ENCODE peak calls at places on chromosomes 5 and 9, in six cellular contexts. One of them, this sample, is unnamed.

GRCh38 chr9:108125541-108125940 is 636.0 kb upstream of the KLF4 start:
- DNase-seq in GM12878: no peak
- DNase-seq in HepG2: no peak
- DNase-seq in H1: no peak
- DNase-seq in K562: peak
- DNase-seq in SK-N-SH: peak
- DNase-seq in this sample: peak

GRCh38 chr5:150174285-150174684 is 7.7 kb downstream of the CDX1 start:
- DNase-seq in GM12878: no peak
- DNase-seq in HepG2: no peak
- DNase-seq in H1: no peak
- DNase-seq in K562: no peak
- DNase-seq in SK-N-SH: no peak
- DNase-seq in this sample: no peak

GRCh38 chr5:32153723-32154122 is 20.4 kb downstream of the GOLPH3 start:
- DNase-seq in GM12878: no peak
- DNase-seq in HepG2: no peak
- DNase-seq in H1: no peak
- DNase-seq in K562: no peak
- DNase-seq in SK-N-SH: no peak
- DNase-seq in this sample: no peak

GRCh38 chr9:97474373-97474925 is 27.0 kb upstream of the TMOD1 start:
- DNase-seq in GM12878: no peak
- DNase-seq in HepG2: no peak
- DNase-seq in H1: no peak
- DNase-seq in K562: no peak
- DNase-seq in SK-N-SH: no peak
- DNase-seq in this sample: no peak

GRCh38 chr5:54570923-54571322 is 53.4 kb downstream of the SNX18 start:
- DNase-seq in GM12878: no peak
- DNase-seq in HepG2: no peak
- DNase-seq in H1: no peak
- DNase-seq in K562: no peak
- DNase-seq in SK-N-SH: no peak
- DNase-seq in this sample: no peak

GRCh38 chr5:115810776-115811175 is 5.7 kb downstream of the CDO1 start:
- DNase-seq in GM12878: no peak
- DNase-seq in HepG2: no peak
- DNase-seq in H1: no peak
- DNase-seq in K562: no peak
- DNase-seq in SK-N-SH: no peak
- DNase-seq in this sample: no peak

GRCh38 chr5:134935711-134936602 is 31.0 kb downstream of the PCBD2 start:
- DNase-seq in GM12878: no peak
- DNase-seq in HepG2: no peak
- DNase-seq in H1: no peak
- DNase-seq in K562: no peak
- DNase-seq in SK-N-SH: no peak
- DNase-seq in this sample: no peak

GRCh38 chr5:75306746-75307145 is 30.3 kb upstream of the HMGCR start:
- DNase-seq in GM12878: no peak
- DNase-seq in HepG2: no peak
- DNase-seq in H1: no peak
- DNase-seq in K562: no peak
- DNase-seq in SK-N-SH: no peak
- DNase-seq in this sample: no peak

GRCh38 chr9:94672811-94673487 is 33.6 kb upstream of the FBP1 start:
- DNase-seq in GM12878: no peak
- DNase-seq in HepG2: no peak
- DNase-seq in H1: no peak
- DNase-seq in K562: no peak
- DNase-seq in SK-N-SH: no peak
- DNase-seq in this sample: no peak

GRCh38 chr9:97857603-97858392 is 4.8 kb downstream of the FOXE1 start:
- DNase-seq in GM12878: no peak
- DNase-seq in HepG2: no peak
- DNase-seq in H1: no peak
- DNase-seq in K562: no peak
- DNase-seq in SK-N-SH: no peak
- DNase-seq in this sample: no peak

GRCh38 chr5:57488308-57488955 is 5.8 kb upstream of the ACTBL2 start:
- DNase-seq in GM12878: no peak
- DNase-seq in HepG2: no peak
- DNase-seq in H1: no peak
- DNase-seq in K562: no peak
- DNase-seq in SK-N-SH: no peak
- DNase-seq in this sample: no peak

GRCh38 chr5:128579111-128579510 is 41.1 kb upstream of the FBN2 start:
- DNase-seq in GM12878: no peak
- DNase-seq in HepG2: no peak
- DNase-seq in H1: no peak
- DNase-seq in K562: no peak
- DNase-seq in SK-N-SH: no peak
- DNase-seq in this sample: no peak

GRCh38 chr9:90162819-90163218 is 479.8 kb downstream of the DIRAS2 start:
- DNase-seq in GM12878: no peak
- DNase-seq in HepG2: no peak
- DNase-seq in H1: no peak
- DNase-seq in K562: no peak
- DNase-seq in SK-N-SH: no peak
- DNase-seq in this sample: no peak

GRCh38 chr5:80761176-80761575 is 106.4 kb upstream of the DHFR start:
- DNase-seq in GM12878: no peak
- DNase-seq in HepG2: no peak
- DNase-seq in H1: no peak
- DNase-seq in K562: peak
- DNase-seq in SK-N-SH: no peak
- DNase-seq in this sample: no peak

GRCh38 chr9:77647659-77648457 is at the start of gene GNA14:
- DNase-seq in GM12878: no peak
- DNase-seq in HepG2: no peak
- DNase-seq in H1: no peak
- DNase-seq in K562: no peak
- DNase-seq in SK-N-SH: no peak
- DNase-seq in this sample: no peak

GRCh38 chr9:70495514-70495913 is 81.1 kb upstream of the KLF9 start:
- DNase-seq in GM12878: no peak
- DNase-seq in HepG2: no peak
- DNase-seq in H1: no peak
- DNase-seq in K562: peak
- DNase-seq in SK-N-SH: no peak
- DNase-seq in this sample: no peak

GRCh38 chr5:61752588-61752987 is 420.5 kb downstream of the ZSWIM6 start:
- DNase-seq in GM12878: no peak
- DNase-seq in HepG2: no peak
- DNase-seq in H1: no peak
- DNase-seq in K562: no peak
- DNase-seq in SK-N-SH: no peak
- DNase-seq in this sample: no peak

GRCh38 chr9:137241490-137242328 is 622 bp downstream of the TUBB4B start:
- DNase-seq in GM12878: no peak
- DNase-seq in HepG2: peak
- DNase-seq in H1: no peak
- DNase-seq in K562: peak
- DNase-seq in SK-N-SH: peak
- DNase-seq in this sample: no peak

GRCh38 chr9:942805-943580 is 33.5 kb upstream of the DMRT3 start:
- DNase-seq in GM12878: no peak
- DNase-seq in HepG2: no peak
- DNase-seq in H1: no peak
- DNase-seq in K562: no peak
- DNase-seq in SK-N-SH: no peak
- DNase-seq in this sample: no peak

GRCh38 chr9:134204041-134204440 is 39.7 kb upstream of the RNU6ATAC start:
- DNase-seq in GM12878: no peak
- DNase-seq in HepG2: no peak
- DNase-seq in H1: no peak
- DNase-seq in K562: no peak
- DNase-seq in SK-N-SH: no peak
- DNase-seq in this sample: no peak

GRCh38 chr9:134206317-134207300 is 42.2 kb upstream of the RNU6ATAC start:
- DNase-seq in GM12878: no peak
- DNase-seq in HepG2: no peak
- DNase-seq in H1: no peak
- DNase-seq in K562: no peak
- DNase-seq in SK-N-SH: peak
- DNase-seq in this sample: no peak

GRCh38 chr9:134203224-134203623 is 38.9 kb upstream of the RNU6ATAC start:
- DNase-seq in GM12878: no peak
- DNase-seq in HepG2: no peak
- DNase-seq in H1: no peak
- DNase-seq in K562: no peak
- DNase-seq in SK-N-SH: no peak
- DNase-seq in this sample: no peak

GRCh38 chr9:134204991-134205578 is 40.7 kb upstream of the RNU6ATAC start:
- DNase-seq in GM12878: no peak
- DNase-seq in HepG2: peak
- DNase-seq in H1: no peak
- DNase-seq in K562: no peak
- DNase-seq in SK-N-SH: no peak
- DNase-seq in this sample: no peak

DNA sequence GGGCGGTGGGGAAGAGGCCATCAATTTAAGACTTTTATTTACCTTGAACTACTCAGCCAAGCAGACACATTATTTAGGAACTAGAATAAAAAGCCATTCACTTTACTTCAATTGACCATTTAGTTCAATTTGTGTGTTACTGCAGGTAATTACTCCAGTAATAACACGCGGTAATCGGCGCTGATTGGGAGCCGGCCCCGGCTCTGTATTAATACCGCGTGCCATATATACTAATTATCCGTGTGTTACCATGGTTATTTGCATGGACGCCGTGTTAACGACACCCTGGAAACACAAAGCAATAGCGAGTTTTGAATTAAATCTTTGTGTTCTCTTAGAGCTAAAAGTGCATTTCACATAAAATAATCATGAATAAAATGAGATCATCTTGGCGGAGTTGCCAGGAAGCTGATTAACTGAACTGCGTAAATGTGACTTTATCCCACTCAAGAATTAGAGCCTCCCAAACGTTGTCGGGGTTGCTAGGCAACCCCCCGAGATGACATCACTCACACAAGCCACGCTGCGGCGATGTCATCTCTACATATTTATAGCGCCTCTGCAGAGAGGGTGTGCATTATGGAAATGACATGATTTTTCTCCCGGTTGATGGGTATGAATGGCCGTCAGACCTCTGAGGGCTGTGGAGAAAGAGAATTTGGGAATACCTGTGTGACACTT is 41.4 kb upstream of the RNU6ATAC start:
- DNase-seq in GM12878: no peak
- DNase-seq in HepG2: no peak
- DNase-seq in H1: no peak
- DNase-seq in K562: peak
- DNase-seq in SK-N-SH: peak
- DNase-seq in this sample: no peak
- TF ChIP-seq GABPA in GM12878: no peak
- TF ChIP-seq GABPA in HepG2: no peak
- TF ChIP-seq GABPA in H1: no peak
- TF ChIP-seq GABPA in K562: no peak
- TF ChIP-seq GABPA in SK-N-SH: no peak
- TF ChIP-seq GABPA in this sample: no peak

GRCh38 chr5:171534009-171534895 is 114.8 kb downstream of the FGF18 start:
- DNase-seq in GM12878: no peak
- DNase-seq in HepG2: no peak
- DNase-seq in H1: no peak
- DNase-seq in K562: peak
- DNase-seq in SK-N-SH: no peak
- DNase-seq in this sample: no peak
- H3K27ac ChIP-seq in GM12878: no peak
- H3K27ac ChIP-seq in HepG2: no peak
- H3K27ac ChIP-seq in H1: no peak
- H3K27ac ChIP-seq in K562: peak
- H3K27ac ChIP-seq in SK-N-SH: no peak
- H3K27ac ChIP-seq in this sample: no peak

GRCh38 chr5:159257629-159258283 is 5.3 kb upstream of the UBLCP1 start:
- DNase-seq in GM12878: no peak
- DNase-seq in HepG2: peak
- DNase-seq in H1: no peak
- DNase-seq in K562: no peak
- DNase-seq in SK-N-SH: no peak
- DNase-seq in this sample: no peak

GRCh38 chr5:159262859-159263568 is at the start of gene UBLCP1:
- DNase-seq in GM12878: peak
- DNase-seq in HepG2: peak
- DNase-seq in H1: peak
- DNase-seq in K562: peak
- DNase-seq in SK-N-SH: peak
- DNase-seq in this sample: peak

GRCh38 chr5:159262472-159262858 is 625 bp upstream of the UBLCP1 start:
- DNase-seq in GM12878: no peak
- DNase-seq in HepG2: no peak
- DNase-seq in H1: no peak
- DNase-seq in K562: peak
- DNase-seq in SK-N-SH: peak
- DNase-seq in this sample: peak

GRCh38 chr5:159258361-159258760 is 4.7 kb upstream of the UBLCP1 start:
- DNase-seq in GM12878: no peak
- DNase-seq in HepG2: no peak
- DNase-seq in H1: no peak
- DNase-seq in K562: no peak
- DNase-seq in SK-N-SH: no peak
- DNase-seq in this sample: no peak

DNA sequence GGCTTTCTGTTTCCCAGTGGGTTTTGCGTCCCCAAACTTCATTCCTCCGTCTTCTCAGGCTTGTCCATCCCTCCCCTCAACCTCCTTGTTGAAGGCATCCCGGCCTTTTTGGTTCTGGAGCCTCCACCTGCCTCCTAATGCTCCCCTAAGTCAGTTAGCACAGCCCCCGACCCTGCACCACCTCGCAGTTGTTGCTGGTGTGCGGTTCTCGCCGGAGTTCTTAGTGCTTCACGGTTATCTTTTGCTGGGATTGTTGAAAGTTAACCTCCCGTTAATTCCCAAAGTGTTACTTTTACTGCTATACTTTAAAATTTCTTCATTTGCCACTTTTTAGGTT is 447 bp downstream of the UBLCP1 start:
- DNase-seq in GM12878: no peak
- DNase-seq in HepG2: no peak
- DNase-seq in H1: no peak
- DNase-seq in K562: no peak
- DNase-seq in SK-N-SH: no peak
- DNase-seq in this sample: peak
- TF ChIP-seq GABPA in GM12878: no peak
- TF ChIP-seq GABPA in HepG2: no peak
- TF ChIP-seq GABPA in H1: no peak
- TF ChIP-seq GABPA in K562: peak
- TF ChIP-seq GABPA in SK-N-SH: no peak
- TF ChIP-seq GABPA in this sample: no peak

DNA sequence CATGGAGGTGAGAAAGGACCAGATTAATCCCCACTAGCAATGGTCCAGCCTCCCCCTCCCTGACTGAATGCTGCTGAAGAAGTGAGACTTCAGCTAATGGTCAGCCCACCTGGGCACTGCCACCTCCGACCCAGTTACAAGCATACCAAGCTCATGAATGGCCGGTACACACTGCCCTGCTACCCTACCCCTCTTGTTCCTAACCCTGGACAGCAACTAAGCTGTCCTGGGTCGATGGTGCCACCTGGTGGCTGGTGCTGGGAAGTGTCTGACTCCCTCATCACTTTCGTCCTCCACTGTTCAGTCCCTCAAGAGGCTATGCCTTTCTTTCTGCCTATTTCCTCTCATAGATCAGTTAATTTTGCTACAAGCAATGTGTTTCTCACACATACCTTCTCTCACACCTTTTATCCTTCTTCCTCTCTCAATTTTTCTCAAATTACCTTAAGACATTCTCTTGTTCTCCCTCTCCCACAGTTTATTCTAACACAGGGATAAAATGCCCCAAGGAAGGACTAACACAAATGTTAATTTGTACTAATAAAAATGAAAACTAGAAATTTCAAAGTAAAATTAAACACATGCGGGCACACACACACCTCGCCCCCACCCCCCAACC is 42.4 kb downstream of the PAX5 start:
- DNase-seq in GM12878: no peak
- DNase-seq in HepG2: no peak
- DNase-seq in H1: peak
- DNase-seq in K562: peak
- DNase-seq in SK-N-SH: peak
- DNase-seq in this sample: peak
- H3K27ac ChIP-seq in GM12878: peak
- H3K27ac ChIP-seq in HepG2: no peak
- H3K27ac ChIP-seq in H1: no peak
- H3K27ac ChIP-seq in K562: no peak
- H3K27ac ChIP-seq in SK-N-SH: no peak
- H3K27ac ChIP-seq in this sample: no peak

This sample was measured in HL-60.